ENCODE peak calls at places on chromosomes 2 and 18, in nine cellular contexts. S, Q, C, X, F, I, V, U and G are unnamed samples.

GRCh38 chr2:5041501-5041900 is 650.7 kb upstream of the SOX11 start:
- DNase-seq in U (no peak), X (no peak), V (no peak), F (no peak), C (no peak), I (no peak), S (no peak), Q (no peak), G (no peak)

GRCh38 chr18:52312321-52312720 is 27.7 kb upstream of the DCC start:
- DNase-seq in U (no peak), V (peak; percentile 61), F (no peak), X (no peak), S (no peak), I (peak; percentile 68), C (no peak), Q (peak; percentile 79), G (no peak)

GRCh38 chr18:62944454-62944853 is 229.1 kb downstream of the PHLPP1 start:
- DNase-seq in I (no peak), S (no peak), Q (no peak), C (no peak), F (peak; percentile 8), V (no peak), X (no peak), U (no peak), G (no peak)

GRCh38 chr2:86747708-86748627 is 27.9 kb downstream of the RMND5A start:
- DNase-seq in C (no peak), F (peak; percentile 81), V (no peak), I (peak; percentile 76), S (peak; percentile 76), U (peak; percentile 53), Q (peak; percentile 43), X (no peak), G (no peak)

GRCh38 chr2:70698847-70699246 is 69.2 kb downstream of the ADD2 start:
- DNase-seq in F (no peak), S (no peak), U (no peak), X (no peak), V (no peak), I (no peak), C (no peak), Q (peak; percentile 30), G (no peak)

GRCh38 chr2:158072361-158072760 is 29.3 kb upstream of the UPP2 start:
- DNase-seq in F (no peak), C (no peak), Q (no peak), U (no peak), S (no peak), V (no peak), X (no peak), I (no peak), G (no peak)

GRCh38 chr18:50334546-50335152 is 40.2 kb upstream of the SKA1 start:
- DNase-seq in C (no peak), S (no peak), V (no peak), U (no peak), F (no peak), X (no peak), I (no peak), Q (no peak), G (no peak)

GRCh38 chr18:69757733-69758132 is 189.9 kb downstream of the CD226 start:
- DNase-seq in I (no peak), X (no peak), V (no peak), Q (no peak), C (no peak), F (peak; percentile 69), U (no peak), S (no peak), G (no peak)

GRCh38 chr2:1638281-1638860 is 105.9 kb downstream of the PXDN start:
- DNase-seq in X (no peak), I (no peak), Q (no peak), V (no peak), S (no peak), U (no peak), C (no peak), F (no peak), G (no peak)

GRCh38 chr2:20135631-20136050 is 84.2 kb upstream of the LAPTM4A start:
- DNase-seq in S (peak; percentile 87), F (peak; percentile 91), I (peak; percentile 64), C (no peak), X (no peak), V (peak; percentile 10), Q (peak; percentile 68), U (no peak), G (no peak)